ENCODE peak calls at places on chromosomes 5 and 9, in five cellular contexts. N is A549, K is K562, G is H1, S is HepG2. W is an unnamed sample.

GRCh38 chr5:107593009-107593408 is 77.7 kb downstream of the EFNA5 start:
- DNase-seq in S (no peak), N (no peak), G (no peak), K (no peak), W (no peak)

GRCh38 chr9:133604214-133604613 is 5.0 kb downstream of the FAM163B start:
- DNase-seq in N (no peak), G (no peak), S (peak; percentile 10), K (peak; percentile 8), W (no peak)

GRCh38 chr9:114776683-114777399 is 29.0 kb downstream of the TNFSF15 start:
- DNase-seq in S (no peak), K (no peak), N (no peak), G (no peak), W (no peak)

GRCh38 chr5:133050500-133050899 is 1.3 kb upstream of the HSPA4 start:
- DNase-seq in K (no peak), G (no peak), S (no peak), N (no peak), W (no peak)

GRCh38 chr5:84430863-84431663 is 46.4 kb upstream of the EDIL3 start:
- DNase-seq in S (no peak), K (no peak), G (no peak), N (no peak), W (peak; percentile 12)

GRCh38 chr9:75612754-75613153 is 277.7 kb upstream of the PCSK5 start:
- DNase-seq in S (no peak), G (no peak), K (no peak), N (no peak), W (no peak)

GRCh38 chr9:130185494-130186005 is 13.3 kb downstream of the NCS1 start:
- DNase-seq in G (no peak), K (no peak), S (no peak), N (no peak), W (peak; percentile 53)

GRCh38 chr5:174320051-174320450 is 274.5 kb downstream of the NSG2 start:
- DNase-seq in S (no peak), G (no peak), K (no peak), N (no peak), W (no peak)

GRCh38 chr5:25763781-25764180 is 1119.0 kb upstream of the CDH10 start:
- DNase-seq in G (no peak), N (no peak), S (no peak), K (no peak), W (no peak)

GRCh38 chr5:122864400-122864799 is 19.0 kb downstream of the SNX24 start:
- DNase-seq in K (peak; percentile 28), G (no peak), N (no peak), S (no peak), W (no peak)

GRCh38 chr5:124395287-124395686 is 351.2 kb downstream of the ZNF608 start:
- DNase-seq in G (no peak), N (no peak), K (no peak), S (no peak), W (no peak)

GRCh38 chr5:74035521-74035937 is 409.5 kb downstream of the ARHGEF28 start:
- DNase-seq in N (peak; percentile 61), S (peak; percentile 49), G (no peak), K (peak; percentile 25), W (peak; percentile 69)

GRCh38 chr5:179470191-179470590 is 80.2 kb upstream of the RUFY1 start:
- DNase-seq in G (no peak), N (no peak), K (no peak), S (no peak), W (no peak)

GRCh38 chr5:147547730-147548129 is 37.9 kb upstream of the DPYSL3 start:
- DNase-seq in K (no peak), G (no peak), S (no peak), N (no peak), W (peak; percentile 45)

GRCh38 chr5:44814761-44815160 is 6.0 kb downstream of the MRPS30 start:
- DNase-seq in N (no peak), K (no peak), G (no peak), S (no peak), W (no peak)

GRCh38 chr5:428754-429452 is 14.1 kb upstream of the EXOC3 start:
- DNase-seq in S (no peak), G (no peak), N (no peak), K (no peak), W (no peak)

GRCh38 chr5:122498163-122498562 is 186.1 kb downstream of the SNCAIP start:
- DNase-seq in K (no peak), N (no peak), S (no peak), G (no peak), W (peak; percentile 32)

GRCh38 chr5:58724992-58725391 is 142.1 kb downstream of the RAB3C start:
- DNase-seq in S (no peak), N (no peak), K (no peak), G (no peak), W (no peak)

GRCh38 chr9:106936680-106937079 is 73.7 kb downstream of the ZNF462 start:
- DNase-seq in K (no peak), S (no peak), G (no peak), N (no peak), W (no peak)

GRCh38 chr9:123344273-123345096 is 11.5 kb upstream of the CRB2 start:
- DNase-seq in S (no peak), G (no peak), K (no peak), N (no peak), W (no peak)

GRCh38 chr9:80968611-80969010 is 720.7 kb downstream of the TLE1 start:
- DNase-seq in N (no peak), K (no peak), S (no peak), G (no peak), W (peak; percentile 87)

GRCh38 chr9:684950-685340 is 156.6 kb upstream of the DMRT1 start:
- DNase-seq in N (no peak), K (no peak), S (peak; percentile 59), G (no peak), W (peak; percentile 88)

DNA sequence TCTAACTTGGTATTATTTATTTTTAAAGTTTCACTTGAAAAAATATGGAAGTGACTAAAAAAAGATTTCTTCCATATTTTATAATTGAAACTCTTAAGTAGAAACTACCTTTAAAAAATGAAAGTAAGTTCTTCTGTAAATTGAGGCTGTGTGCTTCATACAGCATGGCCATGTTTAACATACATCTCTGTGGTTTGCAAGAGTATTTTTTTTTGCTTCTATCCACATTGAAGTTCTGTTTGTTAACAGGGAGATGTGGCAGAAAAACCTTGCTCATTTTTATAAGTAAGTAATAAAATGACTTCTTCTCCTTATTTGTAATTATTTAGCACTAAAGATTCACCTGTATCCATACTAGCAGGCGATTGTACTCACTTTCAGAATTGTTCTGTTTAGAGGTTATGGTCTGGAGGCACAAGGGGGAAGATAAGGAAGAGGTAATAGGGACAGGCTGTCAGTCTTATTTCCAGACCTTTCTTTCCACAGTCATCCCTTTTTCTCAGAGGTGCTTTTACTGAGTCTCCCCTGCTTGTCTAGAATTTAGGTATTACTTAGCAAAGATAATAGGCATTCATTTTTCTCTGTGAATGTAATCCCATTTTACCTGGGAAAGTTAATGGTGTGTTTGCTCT is 16.0 kb downstream of the FYB1 start:
- DNase-seq in N (no peak), S (no peak), G (no peak), K (peak; percentile 41), W (no peak)
- TF ChIP-seq MAFK in N (no peak), S (no peak), G (no peak), K (no peak), W (no peak)

DNA sequence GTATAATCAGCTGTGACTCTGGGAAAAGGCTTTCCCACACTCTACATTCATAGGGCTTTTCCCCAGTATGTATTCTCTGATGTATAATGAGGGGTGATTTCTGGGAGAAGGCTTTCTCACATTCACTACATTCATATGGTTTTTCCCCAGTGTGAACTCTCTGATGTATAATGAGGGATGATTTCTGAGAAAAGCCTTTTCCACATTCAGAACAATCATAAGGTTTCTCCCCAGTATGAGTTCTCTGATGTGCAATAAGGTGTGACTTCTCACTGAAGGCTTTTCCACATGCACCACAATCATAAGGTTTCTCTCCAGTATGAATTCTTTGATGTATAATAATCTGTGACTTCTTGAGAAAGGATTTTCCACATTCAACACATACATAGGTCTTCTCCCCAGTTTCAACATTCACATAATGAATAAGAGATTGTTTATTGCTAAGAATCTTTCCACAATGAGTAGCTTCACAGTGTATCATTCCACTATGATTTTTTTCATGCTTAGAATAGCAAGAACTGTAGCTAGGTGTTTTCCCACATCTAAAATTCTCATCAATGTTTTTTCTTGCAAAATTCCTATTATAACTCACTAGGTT is 26.7 kb upstream of the ZNF300 start:
- DNase-seq in S (no peak), K (no peak), N (no peak), G (no peak), W (no peak)
- H3K9me3 ChIP-seq in S (peaks cover 82% of the 10 kb centered on the region), K (peaks cover 26% of the 10 kb centered on the region), N (peaks cover 74% of the 10 kb centered on the region), G (peaks cover 65% of the 10 kb centered on the region), W (peaks cover 42% of the 10 kb centered on the region)

DNA sequence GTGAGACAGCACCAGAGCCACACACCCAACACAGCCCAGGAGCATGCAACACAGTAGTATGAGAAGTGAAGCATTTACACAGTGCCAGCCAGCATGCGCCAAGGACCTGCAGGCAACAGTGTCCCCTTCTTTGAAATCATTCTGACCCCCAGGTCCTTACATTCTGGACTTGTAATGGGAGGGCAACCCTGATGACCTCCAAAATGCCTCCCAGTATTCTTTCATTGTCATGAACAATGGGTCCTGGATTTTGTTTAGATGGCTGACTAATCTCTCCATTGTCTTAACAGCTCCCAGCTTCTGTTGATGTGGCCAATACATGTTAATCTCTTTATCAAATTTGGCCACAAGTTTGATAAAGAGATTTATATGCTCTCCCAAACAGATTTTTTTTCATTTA is 417.1 kb downstream of the DMRTA1 start:
- DNase-seq in N (no peak), G (no peak), S (no peak), K (no peak), W (no peak)
- TF ChIP-seq RFX5 in N (no peak), G (no peak), S (no peak), K (no peak), W (no peak)

GRCh38 chr9:26888271-26888670 is 4.3 kb downstream of the CAAP1 start:
- DNase-seq in N (no peak), S (no peak), G (no peak), K (no peak), W (peak; percentile 4)
- TF ChIP-seq MAFK in N (no peak), S (no peak), G (no peak), K (no peak), W (no peak)

DNA sequence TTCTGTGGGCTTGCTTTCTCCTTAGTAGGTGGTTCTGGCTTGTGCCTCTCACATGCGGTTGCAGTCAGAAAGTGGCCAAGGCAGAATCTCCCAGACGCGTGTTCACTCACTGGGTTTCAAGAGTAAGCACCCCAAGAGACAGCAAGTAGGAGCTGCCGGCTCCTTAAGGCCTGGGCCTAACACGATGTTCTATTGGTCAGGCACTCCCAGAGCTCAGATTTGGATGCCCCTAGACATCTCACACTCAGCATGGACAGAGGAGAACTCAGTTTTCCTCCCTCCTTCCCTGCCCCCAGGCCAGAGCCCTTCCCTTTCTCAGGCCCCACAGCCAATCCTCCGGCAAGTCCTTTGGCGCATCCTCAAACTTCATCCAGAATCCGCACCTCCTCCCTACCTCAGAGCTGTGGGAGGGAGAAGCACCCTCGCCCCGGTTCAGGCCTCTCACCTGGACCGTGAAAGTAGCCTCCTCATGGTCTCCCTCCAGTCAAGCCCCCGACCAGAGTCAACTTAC is 6.5 kb upstream of the CARD19 start:
- DNase-seq in N (no peak), S (no peak), K (no peak), G (no peak), W (no peak)
- H3K9me3 ChIP-seq in N (peaks cover 19% of the 10 kb centered on the region), S (no peaks in the 10 kb centered on the region), K (no peaks in the 10 kb centered on the region), G (peaks cover 4% of the 10 kb centered on the region), W (peaks cover 19% of the 10 kb centered on the region)